ENCODE peak calls at places on chromosome 21, in ten cellular contexts. One of them, this sample, is unnamed.

GRCh38 chr21:45592208-45592619 is 50.0 kb upstream of the SLC19A1 start:
- DNase-seq in CD8-positive, alpha-beta memory T cell: peak
- DNase-seq in stomach: no peak
- DNase-seq in lung: no peak
- DNase-seq in CD4-positive, alpha-beta T cell: peak
- DNase-seq in RWPE1: no peak
- DNase-seq in neuronal stem cell: no peak
- DNase-seq in psoas muscle: no peak
- DNase-seq in heart right ventricle: no peak
- DNase-seq in cardiac muscle cell: no peak
- DNase-seq in this sample: no peak

GRCh38 chr21:35075546-35075945 is 26.4 kb upstream of the RUNX1 start:
- DNase-seq in heart right ventricle: no peak
- DNase-seq in stomach: no peak
- DNase-seq in cardiac muscle cell: peak
- DNase-seq in CD4-positive, alpha-beta T cell: no peak
- DNase-seq in CD8-positive, alpha-beta memory T cell: no peak
- DNase-seq in lung: no peak
- DNase-seq in neuronal stem cell: no peak
- DNase-seq in RWPE1: peak
- DNase-seq in psoas muscle: no peak
- DNase-seq in this sample: no peak

GRCh38 chr21:35646606-35647005 is 413.7 kb downstream of the SETD4 start:
- DNase-seq in neuronal stem cell: no peak
- DNase-seq in cardiac muscle cell: no peak
- DNase-seq in psoas muscle: no peak
- DNase-seq in lung: no peak
- DNase-seq in CD8-positive, alpha-beta memory T cell: no peak
- DNase-seq in heart right ventricle: no peak
- DNase-seq in CD4-positive, alpha-beta T cell: no peak
- DNase-seq in RWPE1: no peak
- DNase-seq in stomach: no peak
- DNase-seq in this sample: no peak

GRCh38 chr21:40732243-40732642 is 114.7 kb downstream of the DSCAM start:
- DNase-seq in psoas muscle: no peak
- DNase-seq in neuronal stem cell: no peak
- DNase-seq in lung: no peak
- DNase-seq in cardiac muscle cell: no peak
- DNase-seq in CD8-positive, alpha-beta memory T cell: no peak
- DNase-seq in RWPE1: no peak
- DNase-seq in heart right ventricle: no peak
- DNase-seq in stomach: no peak
- DNase-seq in CD4-positive, alpha-beta T cell: no peak
- DNase-seq in this sample: no peak

GRCh38 chr21:45935628-45936027 is 45.9 kb upstream of the COL6A1 start:
- DNase-seq in cardiac muscle cell: peak
- DNase-seq in CD4-positive, alpha-beta T cell: no peak
- DNase-seq in stomach: no peak
- DNase-seq in RWPE1: no peak
- DNase-seq in heart right ventricle: no peak
- DNase-seq in lung: no peak
- DNase-seq in psoas muscle: peak
- DNase-seq in neuronal stem cell: peak
- DNase-seq in CD8-positive, alpha-beta memory T cell: no peak
- DNase-seq in this sample: no peak

GRCh38 chr21:35491114-35491513 is 442.0 kb upstream of the RUNX1 start:
- DNase-seq in cardiac muscle cell: no peak
- DNase-seq in stomach: no peak
- DNase-seq in psoas muscle: no peak
- DNase-seq in CD8-positive, alpha-beta memory T cell: no peak
- DNase-seq in heart right ventricle: no peak
- DNase-seq in RWPE1: no peak
- DNase-seq in CD4-positive, alpha-beta T cell: no peak
- DNase-seq in lung: no peak
- DNase-seq in neuronal stem cell: peak
- DNase-seq in this sample: no peak

GRCh38 chr21:45323487-45324380 is 36.0 kb upstream of the POFUT2 start:
- DNase-seq in neuronal stem cell: no peak
- DNase-seq in RWPE1: no peak
- DNase-seq in CD4-positive, alpha-beta T cell: no peak
- DNase-seq in stomach: no peak
- DNase-seq in heart right ventricle: no peak
- DNase-seq in CD8-positive, alpha-beta memory T cell: no peak
- DNase-seq in cardiac muscle cell: peak
- DNase-seq in lung: no peak
- DNase-seq in psoas muscle: peak
- DNase-seq in this sample: no peak

GRCh38 chr21:45819478-45820170 is 161.9 kb upstream of the COL6A1 start:
- DNase-seq in RWPE1: no peak
- DNase-seq in CD8-positive, alpha-beta memory T cell: no peak
- DNase-seq in psoas muscle: peak
- DNase-seq in stomach: no peak
- DNase-seq in cardiac muscle cell: no peak
- DNase-seq in CD4-positive, alpha-beta T cell: no peak
- DNase-seq in neuronal stem cell: no peak
- DNase-seq in lung: no peak
- DNase-seq in heart right ventricle: no peak
- DNase-seq in this sample: no peak

GRCh38 chr21:35206141-35207125 is 157.3 kb upstream of the RUNX1 start:
- DNase-seq in cardiac muscle cell: no peak
- DNase-seq in RWPE1: peak
- DNase-seq in psoas muscle: peak
- DNase-seq in CD4-positive, alpha-beta T cell: no peak
- DNase-seq in CD8-positive, alpha-beta memory T cell: no peak
- DNase-seq in stomach: peak
- DNase-seq in lung: no peak
- DNase-seq in heart right ventricle: no peak
- DNase-seq in neuronal stem cell: no peak
- DNase-seq in this sample: no peak

GRCh38 chr21:14598065-14598464 is 52.0 kb upstream of the SAMSN1 start:
- DNase-seq in lung: no peak
- DNase-seq in heart right ventricle: no peak
- DNase-seq in cardiac muscle cell: no peak
- DNase-seq in CD8-positive, alpha-beta memory T cell: no peak
- DNase-seq in psoas muscle: no peak
- DNase-seq in neuronal stem cell: no peak
- DNase-seq in stomach: no peak
- DNase-seq in CD4-positive, alpha-beta T cell: no peak
- DNase-seq in RWPE1: no peak
- DNase-seq in this sample: no peak

GRCh38 chr21:17492415-17493168 is 20.3 kb upstream of the CXADR start:
- DNase-seq in stomach: no peak
- DNase-seq in psoas muscle: no peak
- DNase-seq in cardiac muscle cell: peak
- DNase-seq in neuronal stem cell: no peak
- DNase-seq in RWPE1: peak
- DNase-seq in CD8-positive, alpha-beta memory T cell: no peak
- DNase-seq in lung: peak
- DNase-seq in CD4-positive, alpha-beta T cell: no peak
- DNase-seq in heart right ventricle: no peak
- DNase-seq in this sample: no peak

GRCh38 chr21:37032877-37033471 is 26.5 kb downstream of the RIPPLY3 start:
- DNase-seq in lung: no peak
- DNase-seq in neuronal stem cell: no peak
- DNase-seq in stomach: no peak
- DNase-seq in psoas muscle: no peak
- DNase-seq in RWPE1: peak
- DNase-seq in heart right ventricle: no peak
- DNase-seq in CD8-positive, alpha-beta memory T cell: no peak
- DNase-seq in CD4-positive, alpha-beta T cell: no peak
- DNase-seq in cardiac muscle cell: peak
- DNase-seq in this sample: no peak
- H3K27ac ChIP-seq in lung: no peak
- H3K27ac ChIP-seq in neuronal stem cell: no peak
- H3K27ac ChIP-seq in stomach: no peak
- H3K27ac ChIP-seq in psoas muscle: no peak
- H3K27ac ChIP-seq in RWPE1: no peak
- H3K27ac ChIP-seq in heart right ventricle: no peak
- H3K27ac ChIP-seq in CD8-positive, alpha-beta memory T cell: no peak
- H3K27ac ChIP-seq in CD4-positive, alpha-beta T cell: no peak
- H3K27ac ChIP-seq in cardiac muscle cell: no peak
- H3K27ac ChIP-seq in this sample: no peak

DNA sequence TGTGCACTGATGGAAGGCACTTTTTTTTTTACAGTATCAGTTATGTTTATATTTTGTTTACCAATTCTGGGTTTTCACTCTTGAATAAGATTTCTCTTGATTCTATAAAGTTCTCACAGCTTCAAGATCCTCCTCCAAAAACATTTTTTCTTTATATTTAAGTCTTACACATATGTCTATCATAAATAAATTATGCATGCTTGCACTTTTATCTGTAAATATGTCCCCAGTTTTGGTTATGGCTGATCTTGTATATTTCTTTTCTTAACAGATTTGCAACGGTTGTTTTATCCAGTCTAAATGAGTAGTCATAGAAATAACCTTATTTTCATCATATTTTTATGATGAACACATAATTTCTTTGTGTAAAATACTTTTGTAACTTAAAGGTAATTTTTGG is 1456.5 kb downstream of the MRPL39 start:
- DNase-seq in heart right ventricle: no peak
- DNase-seq in stomach: no peak
- DNase-seq in lung: no peak
- DNase-seq in cardiac muscle cell: no peak
- DNase-seq in CD8-positive, alpha-beta memory T cell: no peak
- DNase-seq in neuronal stem cell: no peak
- DNase-seq in RWPE1: no peak
- DNase-seq in psoas muscle: no peak
- DNase-seq in CD4-positive, alpha-beta T cell: no peak
- DNase-seq in this sample: no peak
- H3K27ac ChIP-seq in heart right ventricle: no peak
- H3K27ac ChIP-seq in stomach: no peak
- H3K27ac ChIP-seq in lung: no peak
- H3K27ac ChIP-seq in cardiac muscle cell: no peak
- H3K27ac ChIP-seq in CD8-positive, alpha-beta memory T cell: no peak
- H3K27ac ChIP-seq in neuronal stem cell: no peak
- H3K27ac ChIP-seq in RWPE1: no peak
- H3K27ac ChIP-seq in psoas muscle: no peak
- H3K27ac ChIP-seq in CD4-positive, alpha-beta T cell: no peak
- H3K27ac ChIP-seq in this sample: no peak

GRCh38 chr21:39386899-39387298 is 38.0 kb upstream of the HMGN1 start:
- DNase-seq in lung: no peak
- DNase-seq in psoas muscle: no peak
- DNase-seq in neuronal stem cell: no peak
- DNase-seq in RWPE1: no peak
- DNase-seq in CD4-positive, alpha-beta T cell: no peak
- DNase-seq in cardiac muscle cell: no peak
- DNase-seq in CD8-positive, alpha-beta memory T cell: no peak
- DNase-seq in heart right ventricle: no peak
- DNase-seq in stomach: no peak
- DNase-seq in this sample: no peak
- H3K27ac ChIP-seq in lung: no peak
- H3K27ac ChIP-seq in psoas muscle: peak
- H3K27ac ChIP-seq in neuronal stem cell: no peak
- H3K27ac ChIP-seq in RWPE1: peak
- H3K27ac ChIP-seq in CD4-positive, alpha-beta T cell: peak
- H3K27ac ChIP-seq in cardiac muscle cell: no peak
- H3K27ac ChIP-seq in CD8-positive, alpha-beta memory T cell: peak
- H3K27ac ChIP-seq in heart right ventricle: peak
- H3K27ac ChIP-seq in stomach: peak
- H3K27ac ChIP-seq in this sample: peak

GRCh38 chr21:28410264-28410663 is 582.4 kb downstream of the LTN1 start:
- DNase-seq in lung: no peak
- DNase-seq in stomach: no peak
- DNase-seq in RWPE1: no peak
- DNase-seq in cardiac muscle cell: peak
- DNase-seq in CD4-positive, alpha-beta T cell: no peak
- DNase-seq in CD8-positive, alpha-beta memory T cell: no peak
- DNase-seq in heart right ventricle: no peak
- DNase-seq in psoas muscle: no peak
- DNase-seq in neuronal stem cell: no peak
- DNase-seq in this sample: no peak
- H3K27ac ChIP-seq in lung: no peak
- H3K27ac ChIP-seq in stomach: no peak
- H3K27ac ChIP-seq in RWPE1: no peak
- H3K27ac ChIP-seq in cardiac muscle cell: no peak
- H3K27ac ChIP-seq in CD4-positive, alpha-beta T cell: no peak
- H3K27ac ChIP-seq in CD8-positive, alpha-beta memory T cell: no peak
- H3K27ac ChIP-seq in heart right ventricle: no peak
- H3K27ac ChIP-seq in psoas muscle: no peak
- H3K27ac ChIP-seq in neuronal stem cell: no peak
- H3K27ac ChIP-seq in this sample: no peak

GRCh38 chr21:29386803-29387202 is 88.1 kb downstream of the BACH1 start:
- DNase-seq in stomach: no peak
- DNase-seq in neuronal stem cell: no peak
- DNase-seq in lung: no peak
- DNase-seq in heart right ventricle: no peak
- DNase-seq in CD8-positive, alpha-beta memory T cell: no peak
- DNase-seq in RWPE1: no peak
- DNase-seq in CD4-positive, alpha-beta T cell: no peak
- DNase-seq in psoas muscle: no peak
- DNase-seq in cardiac muscle cell: no peak
- DNase-seq in this sample: no peak

GRCh38 chr21:29384608-29385359 is 86.1 kb downstream of the BACH1 start:
- DNase-seq in RWPE1: no peak
- DNase-seq in psoas muscle: no peak
- DNase-seq in cardiac muscle cell: no peak
- DNase-seq in neuronal stem cell: no peak
- DNase-seq in heart right ventricle: no peak
- DNase-seq in stomach: no peak
- DNase-seq in lung: no peak
- DNase-seq in CD4-positive, alpha-beta T cell: no peak
- DNase-seq in CD8-positive, alpha-beta memory T cell: no peak
- DNase-seq in this sample: no peak

GRCh38 chr21:29378814-29379213 is 80.1 kb downstream of the BACH1 start:
- DNase-seq in lung: peak
- DNase-seq in psoas muscle: no peak
- DNase-seq in heart right ventricle: no peak
- DNase-seq in RWPE1: no peak
- DNase-seq in CD8-positive, alpha-beta memory T cell: no peak
- DNase-seq in CD4-positive, alpha-beta T cell: no peak
- DNase-seq in cardiac muscle cell: peak
- DNase-seq in neuronal stem cell: no peak
- DNase-seq in stomach: peak
- DNase-seq in this sample: no peak

GRCh38 chr21:29379517-29380054 is 80.9 kb downstream of the BACH1 start:
- DNase-seq in psoas muscle: no peak
- DNase-seq in CD8-positive, alpha-beta memory T cell: no peak
- DNase-seq in RWPE1: no peak
- DNase-seq in CD4-positive, alpha-beta T cell: no peak
- DNase-seq in cardiac muscle cell: no peak
- DNase-seq in neuronal stem cell: no peak
- DNase-seq in lung: peak
- DNase-seq in stomach: no peak
- DNase-seq in heart right ventricle: no peak
- DNase-seq in this sample: no peak

DNA sequence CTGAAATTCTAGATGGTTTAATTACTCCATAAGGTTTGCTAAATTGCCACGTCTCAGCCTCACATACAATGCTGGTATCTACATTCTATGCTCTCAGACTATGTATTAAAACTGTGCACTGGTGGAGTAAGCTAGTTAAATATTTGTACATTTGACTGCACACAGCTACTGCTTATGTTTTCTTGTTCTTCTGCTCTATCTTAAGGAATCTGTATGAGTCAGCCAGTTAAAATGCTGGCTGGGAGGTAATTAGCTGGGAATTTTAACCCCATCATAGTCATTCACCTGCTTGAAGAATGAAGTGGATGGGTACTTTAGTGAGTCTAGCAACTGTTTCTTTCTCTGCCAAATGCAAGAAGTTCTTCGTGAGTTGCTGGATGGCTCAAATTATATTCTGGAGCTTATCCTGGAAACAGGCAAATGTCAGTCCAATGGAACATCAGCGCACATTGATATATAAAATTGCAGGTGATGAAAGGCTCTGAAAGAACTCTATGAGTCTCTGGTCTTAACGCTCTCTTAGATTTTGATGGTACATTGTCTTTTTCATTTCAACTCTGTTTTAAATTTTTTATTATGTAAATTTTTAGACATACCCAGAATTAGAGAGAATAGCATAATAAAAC is 83.4 kb downstream of the BACH1 start:
- DNase-seq in cardiac muscle cell: peak
- DNase-seq in psoas muscle: no peak
- DNase-seq in CD4-positive, alpha-beta T cell: no peak
- DNase-seq in CD8-positive, alpha-beta memory T cell: no peak
- DNase-seq in stomach: no peak
- DNase-seq in RWPE1: peak
- DNase-seq in heart right ventricle: no peak
- DNase-seq in neuronal stem cell: no peak
- DNase-seq in lung: no peak
- DNase-seq in this sample: no peak
- H3K27ac ChIP-seq in cardiac muscle cell: no peak
- H3K27ac ChIP-seq in psoas muscle: no peak
- H3K27ac ChIP-seq in CD4-positive, alpha-beta T cell: no peak
- H3K27ac ChIP-seq in CD8-positive, alpha-beta memory T cell: no peak
- H3K27ac ChIP-seq in stomach: no peak
- H3K27ac ChIP-seq in RWPE1: no peak
- H3K27ac ChIP-seq in heart right ventricle: no peak
- H3K27ac ChIP-seq in neuronal stem cell: no peak
- H3K27ac ChIP-seq in lung: no peak
- H3K27ac ChIP-seq in this sample: no peak

This sample was measured in substantia nigra.